ENCODE peak calls at places on chromosomes 5 and 9, in six cellular contexts. One of them, this sample, is unnamed.

GRCh38 chr5:109452661-109453060 is 42.9 kb upstream of the PJA2 start:
- DNase-seq in NCI-H1092: no peak
- DNase-seq in pancreas: no peak
- DNase-seq in cardiac muscle cell: no peak
- DNase-seq in erythroblast: no peak
- DNase-seq in AG04449: no peak
- DNase-seq in this sample: no peak

GRCh38 chr5:142387022-142387682 is 62.3 kb upstream of the SPRY4 start:
- DNase-seq in erythroblast: no peak
- DNase-seq in NCI-H1092: peak
- DNase-seq in pancreas: no peak
- DNase-seq in AG04449: no peak
- DNase-seq in cardiac muscle cell: no peak
- DNase-seq in this sample: no peak

GRCh38 chr9:114273461-114273881 is 49.4 kb upstream of the ORM1 start:
- DNase-seq in erythroblast: no peak
- DNase-seq in pancreas: no peak
- DNase-seq in AG04449: no peak
- DNase-seq in cardiac muscle cell: no peak
- DNase-seq in NCI-H1092: no peak
- DNase-seq in this sample: no peak

GRCh38 chr9:95008151-95008771 is 281.8 kb downstream of the AOPEP start:
- DNase-seq in AG04449: no peak
- DNase-seq in NCI-H1092: no peak
- DNase-seq in pancreas: peak
- DNase-seq in cardiac muscle cell: no peak
- DNase-seq in erythroblast: no peak
- DNase-seq in this sample: no peak

GRCh38 chr5:115170128-115170923 is 618 bp upstream of the TRIM36 start:
- DNase-seq in AG04449: no peak
- DNase-seq in erythroblast: peak
- DNase-seq in pancreas: no peak
- DNase-seq in NCI-H1092: peak
- DNase-seq in cardiac muscle cell: no peak
- DNase-seq in this sample: no peak

GRCh38 chr5:106418196-106418595 is 1252.5 kb downstream of the EFNA5 start:
- DNase-seq in cardiac muscle cell: no peak
- DNase-seq in NCI-H1092: no peak
- DNase-seq in erythroblast: no peak
- DNase-seq in AG04449: peak
- DNase-seq in pancreas: no peak
- DNase-seq in this sample: no peak

GRCh38 chr5:56522972-56523371 is 289.8 kb upstream of the ANKRD55 start:
- DNase-seq in erythroblast: no peak
- DNase-seq in pancreas: no peak
- DNase-seq in NCI-H1092: no peak
- DNase-seq in cardiac muscle cell: peak
- DNase-seq in AG04449: no peak
- DNase-seq in this sample: no peak

GRCh38 chr9:92896037-92896436 is 18.2 kb upstream of the ZNF484 start:
- DNase-seq in pancreas: no peak
- DNase-seq in NCI-H1092: no peak
- DNase-seq in erythroblast: no peak
- DNase-seq in cardiac muscle cell: no peak
- DNase-seq in AG04449: no peak
- DNase-seq in this sample: no peak

GRCh38 chr9:134058716-134059115 is 9.1 kb downstream of the BRD3 start:
- DNase-seq in AG04449: no peak
- DNase-seq in pancreas: no peak
- DNase-seq in NCI-H1092: no peak
- DNase-seq in cardiac muscle cell: no peak
- DNase-seq in erythroblast: no peak
- DNase-seq in this sample: no peak

GRCh38 chr5:10351199-10351881 is 2.2 kb upstream of the MARCHF6 start:
- DNase-seq in erythroblast: peak
- DNase-seq in AG04449: no peak
- DNase-seq in pancreas: no peak
- DNase-seq in cardiac muscle cell: peak
- DNase-seq in NCI-H1092: no peak
- DNase-seq in this sample: no peak

GRCh38 chr9:6367128-6367741 is 39.1 kb downstream of the TPD52L3 start:
- DNase-seq in cardiac muscle cell: peak
- DNase-seq in pancreas: no peak
- DNase-seq in erythroblast: no peak
- DNase-seq in AG04449: no peak
- DNase-seq in NCI-H1092: no peak
- DNase-seq in this sample: no peak

GRCh38 chr5:179437341-179438001 is 92.2 kb upstream of the ADAMTS2 start:
- DNase-seq in cardiac muscle cell: no peak
- DNase-seq in erythroblast: no peak
- DNase-seq in NCI-H1092: no peak
- DNase-seq in AG04449: no peak
- DNase-seq in pancreas: no peak
- DNase-seq in this sample: no peak

GRCh38 chr9:92289708-92290390 is 3.6 kb downstream of the IARS1 start:
- DNase-seq in AG04449: peak
- DNase-seq in pancreas: no peak
- DNase-seq in erythroblast: no peak
- DNase-seq in cardiac muscle cell: peak
- DNase-seq in NCI-H1092: no peak
- DNase-seq in this sample: no peak

GRCh38 chr9:114894801-114895433 is 35.5 kb downstream of the TNFSF8 start:
- DNase-seq in pancreas: no peak
- DNase-seq in cardiac muscle cell: peak
- DNase-seq in erythroblast: no peak
- DNase-seq in NCI-H1092: peak
- DNase-seq in AG04449: peak
- DNase-seq in this sample: peak

GRCh38 chr5:119063579-119064379 is 7.1 kb upstream of the DMXL1 start:
- DNase-seq in NCI-H1092: no peak
- DNase-seq in cardiac muscle cell: peak
- DNase-seq in AG04449: no peak
- DNase-seq in erythroblast: peak
- DNase-seq in pancreas: no peak
- DNase-seq in this sample: no peak

GRCh38 chr9:128684325-128685021 is 4.5 kb upstream of the SET start:
- DNase-seq in erythroblast: peak
- DNase-seq in cardiac muscle cell: peak
- DNase-seq in AG04449: no peak
- DNase-seq in NCI-H1092: no peak
- DNase-seq in pancreas: peak
- DNase-seq in this sample: no peak

GRCh38 chr5:140023611-140024191 is 19.4 kb downstream of the NRG2 start:
- DNase-seq in erythroblast: no peak
- DNase-seq in cardiac muscle cell: no peak
- DNase-seq in NCI-H1092: no peak
- DNase-seq in AG04449: no peak
- DNase-seq in pancreas: no peak
- DNase-seq in this sample: no peak

GRCh38 chr5:1500411-1501091 is 23.2 kb downstream of the LPCAT1 start:
- DNase-seq in erythroblast: no peak
- DNase-seq in NCI-H1092: no peak
- DNase-seq in AG04449: no peak
- DNase-seq in pancreas: no peak
- DNase-seq in cardiac muscle cell: peak
- DNase-seq in this sample: no peak

GRCh38 chr5:96548941-96549340 is 113.2 kb upstream of the CAST start:
- DNase-seq in erythroblast: no peak
- DNase-seq in AG04449: no peak
- DNase-seq in NCI-H1092: no peak
- DNase-seq in cardiac muscle cell: peak
- DNase-seq in pancreas: no peak
- DNase-seq in this sample: peak

GRCh38 chr9:16726023-16726422 is 144.4 kb downstream of the BNC2 start:
- DNase-seq in cardiac muscle cell: peak
- DNase-seq in pancreas: no peak
- DNase-seq in erythroblast: no peak
- DNase-seq in NCI-H1092: no peak
- DNase-seq in AG04449: no peak
- DNase-seq in this sample: no peak

GRCh38 chr9:131608469-131609115 is 63.3 kb downstream of the PRRT1B start:
- DNase-seq in pancreas: peak
- DNase-seq in erythroblast: no peak
- DNase-seq in NCI-H1092: no peak
- DNase-seq in cardiac muscle cell: peak
- DNase-seq in AG04449: peak
- DNase-seq in this sample: peak

GRCh38 chr9:110015759-110016158 is 192.2 kb downstream of the C9orf152 start:
- DNase-seq in AG04449: no peak
- DNase-seq in pancreas: no peak
- DNase-seq in erythroblast: no peak
- DNase-seq in cardiac muscle cell: peak
- DNase-seq in NCI-H1092: no peak
- DNase-seq in this sample: no peak

GRCh38 chr9:81626511-81626910 is 62.8 kb downstream of the TLE1 start:
- DNase-seq in pancreas: no peak
- DNase-seq in NCI-H1092: no peak
- DNase-seq in cardiac muscle cell: no peak
- DNase-seq in erythroblast: no peak
- DNase-seq in AG04449: no peak
- DNase-seq in this sample: no peak

GRCh38 chr9:136078498-136079011 is 16.5 kb downstream of the NACC2 start:
- DNase-seq in NCI-H1092: no peak
- DNase-seq in erythroblast: no peak
- DNase-seq in cardiac muscle cell: no peak
- DNase-seq in AG04449: no peak
- DNase-seq in pancreas: no peak
- DNase-seq in this sample: no peak

GRCh38 chr5:92991681-92992472 is 589.1 kb downstream of the NR2F1-AS1 start:
- DNase-seq in pancreas: no peak
- DNase-seq in AG04449: no peak
- DNase-seq in erythroblast: no peak
- DNase-seq in NCI-H1092: no peak
- DNase-seq in cardiac muscle cell: peak
- DNase-seq in this sample: no peak

GRCh38 chr5:78550891-78551290 is 97.7 kb downstream of the LHFPL2 start:
- DNase-seq in erythroblast: no peak
- DNase-seq in AG04449: no peak
- DNase-seq in cardiac muscle cell: no peak
- DNase-seq in pancreas: no peak
- DNase-seq in NCI-H1092: no peak
- DNase-seq in this sample: no peak

GRCh38 chr5:72328172-72328571 is 8.0 kb downstream of the PTCD2 start:
- DNase-seq in NCI-H1092: peak
- DNase-seq in cardiac muscle cell: peak
- DNase-seq in pancreas: peak
- DNase-seq in erythroblast: peak
- DNase-seq in AG04449: no peak
- DNase-seq in this sample: no peak

GRCh38 chr5:93076096-93076495 is 504.9 kb downstream of the NR2F1-AS1 start:
- DNase-seq in cardiac muscle cell: peak
- DNase-seq in AG04449: no peak
- DNase-seq in NCI-H1092: no peak
- DNase-seq in pancreas: no peak
- DNase-seq in erythroblast: no peak
- DNase-seq in this sample: no peak

GRCh38 chr9:131951905-131952304 is 127.8 kb downstream of the MED27 start:
- DNase-seq in AG04449: no peak
- DNase-seq in pancreas: no peak
- DNase-seq in erythroblast: no peak
- DNase-seq in cardiac muscle cell: peak
- DNase-seq in NCI-H1092: no peak
- DNase-seq in this sample: peak

GRCh38 chr5:95081500-95082355 is 203.2 kb downstream of the MCTP1 start:
- DNase-seq in AG04449: peak
- DNase-seq in pancreas: no peak
- DNase-seq in erythroblast: peak
- DNase-seq in cardiac muscle cell: peak
- DNase-seq in NCI-H1092: no peak
- DNase-seq in this sample: peak

GRCh38 chr5:109700516-109701174 is 10.9 kb downstream of the MAN2A1 start:
- DNase-seq in AG04449: no peak
- DNase-seq in cardiac muscle cell: no peak
- DNase-seq in erythroblast: no peak
- DNase-seq in pancreas: no peak
- DNase-seq in NCI-H1092: no peak
- DNase-seq in this sample: no peak

GRCh38 chr9:111429175-111429574 is 55.0 kb downstream of the ECPAS start:
- DNase-seq in erythroblast: no peak
- DNase-seq in NCI-H1092: no peak
- DNase-seq in AG04449: no peak
- DNase-seq in pancreas: no peak
- DNase-seq in cardiac muscle cell: no peak
- DNase-seq in this sample: no peak